ENCODE peak calls at places on chromosomes 12 and 14, in ten cellular contexts. M, U, P, F, O, E, X, A, S and B are unnamed samples.

GRCh38 chr14:85531141-85531593 is 1.2 kb downstream of the FLRT2 start:
- DNase-seq in M (peak), U (peak), P (peak), F (peak), O (no peak), E (no peak), X (peak), A (no peak), S (peak), B (peak)

GRCh38 chr12:86496595-86496994 is 240.4 kb upstream of the MGAT4C start:
- DNase-seq in M (no peak), U (no peak), P (no peak), F (no peak), O (no peak), E (no peak), X (no peak), A (no peak), S (no peak), B (no peak)

GRCh38 chr14:92348154-92348553 is 25.2 kb downstream of the SLC24A4 start:
- DNase-seq in M (no peak), U (no peak), P (no peak), F (no peak), O (peak), E (no peak), X (no peak), A (no peak), S (no peak), B (no peak)

GRCh38 chr14:63747836-63748235 is 20.0 kb upstream of the SGPP1 start:
- DNase-seq in M (no peak), U (no peak), P (no peak), F (no peak), O (no peak), E (no peak), X (no peak), A (no peak), S (no peak), B (no peak)

GRCh38 chr12:99059824-99060526 is 414.9 kb downstream of the APAF1 start:
- DNase-seq in M (peak), U (no peak), P (no peak), F (peak), O (peak), E (peak), X (no peak), A (peak), S (no peak), B (peak)

GRCh38 chr12:62191747-62192485 is 68.3 kb upstream of the USP15 start:
- DNase-seq in M (peak), U (no peak), P (no peak), F (no peak), O (no peak), E (no peak), X (no peak), A (peak), S (peak), B (peak)

GRCh38 chr12:24252580-24252979 is 303.1 kb upstream of the SOX5 start:
- DNase-seq in M (no peak), U (no peak), P (no peak), F (no peak), O (no peak), E (no peak), X (no peak), A (no peak), S (peak), B (no peak)

GRCh38 chr14:43887523-43887922 is 619.6 kb downstream of the FSCB start:
- DNase-seq in M (no peak), U (no peak), P (no peak), F (no peak), O (no peak), E (no peak), X (no peak), A (no peak), S (no peak), B (no peak)

GRCh38 chr14:88209273-88209672 is 113.8 kb downstream of the KCNK10 start:
- DNase-seq in M (no peak), U (no peak), P (no peak), F (no peak), O (no peak), E (no peak), X (no peak), A (no peak), S (no peak), B (no peak)

GRCh38 chr12:127143020-127143419 is 1124.0 kb upstream of the TMEM132C start:
- DNase-seq in M (no peak), U (no peak), P (no peak), F (no peak), O (no peak), E (no peak), X (no peak), A (no peak), S (no peak), B (no peak)

GRCh38 chr12:82682851-82683261 is 3.9 kb upstream of the TMTC2 start:
- DNase-seq in M (no peak), U (no peak), P (no peak), F (no peak), O (peak), E (no peak), X (no peak), A (no peak), S (no peak), B (no peak)

GRCh38 chr14:92665699-92666110 is 82.7 kb downstream of the LGMN start:
- DNase-seq in M (no peak), U (no peak), P (no peak), F (no peak), O (no peak), E (no peak), X (no peak), A (no peak), S (no peak), B (no peak)

GRCh38 chr12:132071837-132072384 is 72.2 kb downstream of the DDX51 start:
- DNase-seq in M (no peak), U (no peak), P (no peak), F (no peak), O (no peak), E (no peak), X (no peak), A (peak), S (no peak), B (no peak)

GRCh38 chr14:100786131-100786530 is 39.8 kb upstream of the MEG3 start:
- DNase-seq in M (no peak), U (no peak), P (no peak), F (no peak), O (no peak), E (no peak), X (no peak), A (no peak), S (no peak), B (no peak)

GRCh38 chr12:75603475-75603874 is 92.1 kb upstream of the KRR1 start:
- DNase-seq in M (peak), U (no peak), P (no peak), F (no peak), O (no peak), E (no peak), X (no peak), A (no peak), S (no peak), B (no peak)

GRCh38 chr14:21020977-21021545 is 3.8 kb downstream of the NDRG2 start:
- DNase-seq in M (no peak), U (no peak), P (no peak), F (no peak), O (no peak), E (no peak), X (no peak), A (no peak), S (no peak), B (no peak)

GRCh38 chr14:21023174-21023573 is 1.7 kb downstream of the NDRG2 start:
- DNase-seq in M (no peak), U (no peak), P (no peak), F (no peak), O (no peak), E (no peak), X (peak), A (no peak), S (no peak), B (no peak)

GRCh38 chr14:21023817-21024667 is 819 bp downstream of the NDRG2 start:
- DNase-seq in M (no peak), U (no peak), P (no peak), F (no peak), O (no peak), E (no peak), X (no peak), A (no peak), S (no peak), B (no peak)

GRCh38 chr14:21024668-21025373 is at the start of gene NDRG2:
- DNase-seq in M (peak), U (no peak), P (peak), F (peak), O (no peak), E (no peak), X (peak), A (no peak), S (peak), B (no peak)

DNA sequence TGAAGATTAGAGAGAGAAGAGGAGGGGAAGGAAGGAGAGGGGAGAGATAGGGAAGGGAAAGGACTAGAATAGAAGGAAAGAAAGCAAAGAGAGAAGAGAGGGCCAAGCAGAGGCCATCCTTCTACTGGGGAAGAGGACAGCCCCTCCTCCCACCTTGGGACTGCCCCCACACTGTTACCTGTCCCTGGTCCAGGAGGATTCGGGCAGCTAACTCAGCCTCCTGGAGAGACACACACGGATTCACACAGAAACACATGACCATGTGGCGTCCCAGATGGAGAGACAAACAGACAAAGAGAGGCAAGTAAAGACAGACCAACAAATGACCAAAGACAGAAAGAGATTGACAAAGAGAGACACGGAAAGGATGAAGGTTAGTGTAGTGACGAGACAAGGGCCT is 2.2 kb downstream of the NDRG2 start:
- DNase-seq in M (no peak), U (no peak), P (no peak), F (no peak), O (no peak), E (no peak), X (no peak), A (no peak), S (no peak), B (no peak)
- H3K4me3 ChIP-seq in M (no peak), U (no peak), P (peak), F (peak), O (no peak), E (no peak), X (peak), A (no peak), S (no peak), B (no peak)

DNA sequence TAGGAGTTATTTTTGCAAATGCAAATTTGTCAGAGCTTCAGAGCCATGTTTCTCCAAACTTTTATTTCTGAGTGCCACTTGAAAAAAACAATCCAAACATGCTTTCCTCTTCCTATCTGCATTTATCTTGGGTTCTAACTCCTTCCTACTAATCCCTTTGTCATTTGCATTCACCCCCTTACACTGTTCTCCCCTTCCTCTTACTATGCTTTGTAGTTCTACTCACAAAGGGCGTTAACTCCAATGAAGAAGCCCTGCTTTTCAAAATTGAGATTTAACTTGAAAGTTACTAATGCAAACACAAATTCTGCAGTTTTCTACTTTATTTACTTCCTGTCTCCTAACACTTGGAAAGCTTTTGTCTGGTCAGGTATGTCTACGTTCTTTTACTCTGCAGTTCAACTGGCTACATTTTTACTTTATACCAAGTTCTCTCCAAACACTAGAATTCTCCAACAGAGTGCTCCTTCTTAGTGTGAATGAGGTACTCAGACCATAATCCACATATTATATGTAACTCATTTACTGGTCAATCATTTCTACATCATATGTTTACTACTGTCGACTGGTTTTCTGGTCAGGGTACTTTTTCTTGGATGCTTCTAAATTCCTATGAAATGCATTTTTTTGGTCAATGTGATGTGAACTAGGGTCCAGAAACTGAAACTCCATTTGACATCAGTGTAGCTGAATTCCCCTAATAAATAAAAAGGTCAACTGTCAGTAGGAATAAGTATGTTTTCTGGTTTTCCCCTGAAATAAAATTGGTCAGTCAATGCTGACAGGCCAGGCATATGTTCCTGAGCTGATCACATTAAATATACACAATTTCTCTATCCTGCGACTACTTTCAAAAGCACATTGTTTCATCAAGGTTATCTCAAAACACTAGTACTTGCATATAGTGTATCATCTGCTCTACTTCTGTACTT is 51.2 kb upstream of the OR5AU1 start:
- DNase-seq in M (no peak), U (no peak), P (no peak), F (no peak), O (no peak), E (no peak), X (no peak), A (no peak), S (no peak), B (no peak)
- H3K4me3 ChIP-seq in M (no peak), U (no peak), P (no peak), F (no peak), O (no peak), E (no peak), X (no peak), A (no peak), S (no peak), B (no peak)

GRCh38 chr12:66312189-66312588 is 9.9 kb downstream of the HELB start:
- DNase-seq in M (no peak), U (no peak), P (no peak), F (no peak), O (no peak), E (no peak), X (no peak), A (no peak), S (no peak), B (no peak)
- H3K4me3 ChIP-seq in M (no peak), U (no peak), P (no peak), F (no peak), O (no peak), E (no peak), X (no peak), A (no peak), S (no peak), B (no peak)

DNA sequence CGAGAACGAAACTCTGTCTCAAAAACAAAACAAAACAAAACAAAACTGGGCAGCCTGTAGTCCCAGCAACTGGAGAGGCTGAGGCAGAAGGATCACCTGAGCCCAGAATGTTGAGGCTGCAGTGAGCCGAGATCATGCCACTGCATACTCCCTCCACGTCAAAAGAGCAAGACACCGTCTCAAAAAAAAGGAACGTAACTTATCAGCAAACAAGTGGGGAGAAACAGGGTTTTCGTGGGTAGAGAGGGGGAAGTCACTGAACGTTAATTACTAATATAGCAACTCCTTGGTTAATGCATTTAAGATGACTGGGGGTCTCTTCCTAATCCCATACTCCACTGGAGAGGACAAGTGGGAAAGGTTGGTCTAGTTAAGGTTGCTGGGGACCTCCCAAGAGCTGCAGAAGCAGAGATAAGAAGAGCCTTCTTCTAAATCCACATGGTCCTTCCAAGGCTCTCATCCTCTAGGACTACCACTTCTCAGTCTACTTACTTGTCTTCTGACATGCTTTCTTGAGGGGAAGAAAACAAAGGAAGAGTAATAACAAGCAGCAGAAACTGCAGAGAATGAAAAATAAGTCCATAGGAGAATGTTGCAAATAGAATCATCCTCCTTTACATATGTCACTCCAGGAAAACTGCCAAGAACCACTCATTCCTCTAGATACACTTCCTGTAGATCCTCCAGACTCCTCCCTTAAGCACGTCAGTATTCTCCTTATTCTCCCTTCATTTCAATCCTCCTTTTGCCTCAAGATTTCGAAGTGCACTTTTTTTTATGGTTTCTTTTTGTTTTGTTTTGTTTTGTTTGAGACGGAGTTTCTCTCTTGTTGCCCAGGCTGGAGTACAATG is 5.8 kb downstream of the NUMB start:
- DNase-seq in M (peak), U (peak), P (no peak), F (no peak), O (peak), E (no peak), X (no peak), A (no peak), S (no peak), B (peak)
- H3K4me3 ChIP-seq in M (no peak), U (no peak), P (no peak), F (no peak), O (no peak), E (no peak), X (no peak), A (no peak), S (no peak), B (no peak)

GRCh38 chr14:104138891-104139459 is 588 bp downstream of the KIF26A start:
- DNase-seq in M (no peak), U (no peak), P (no peak), F (no peak), O (no peak), E (no peak), X (peak), A (no peak), S (no peak), B (no peak)

GRCh38 chr14:104136472-104137296 is 1.7 kb upstream of the KIF26A start:
- DNase-seq in M (no peak), U (no peak), P (no peak), F (no peak), O (no peak), E (no peak), X (peak), A (no peak), S (no peak), B (no peak)

GRCh38 chr14:104139460-104140212 is 1.2 kb downstream of the KIF26A start:
- DNase-seq in M (no peak), U (no peak), P (no peak), F (no peak), O (no peak), E (no peak), X (peak), A (no peak), S (no peak), B (no peak)

GRCh38 chr14:104137297-104138097 is 890 bp upstream of the KIF26A start:
- DNase-seq in M (peak), U (peak), P (peak), F (peak), O (peak), E (no peak), X (peak), A (no peak), S (peak), B (no peak)

DNA sequence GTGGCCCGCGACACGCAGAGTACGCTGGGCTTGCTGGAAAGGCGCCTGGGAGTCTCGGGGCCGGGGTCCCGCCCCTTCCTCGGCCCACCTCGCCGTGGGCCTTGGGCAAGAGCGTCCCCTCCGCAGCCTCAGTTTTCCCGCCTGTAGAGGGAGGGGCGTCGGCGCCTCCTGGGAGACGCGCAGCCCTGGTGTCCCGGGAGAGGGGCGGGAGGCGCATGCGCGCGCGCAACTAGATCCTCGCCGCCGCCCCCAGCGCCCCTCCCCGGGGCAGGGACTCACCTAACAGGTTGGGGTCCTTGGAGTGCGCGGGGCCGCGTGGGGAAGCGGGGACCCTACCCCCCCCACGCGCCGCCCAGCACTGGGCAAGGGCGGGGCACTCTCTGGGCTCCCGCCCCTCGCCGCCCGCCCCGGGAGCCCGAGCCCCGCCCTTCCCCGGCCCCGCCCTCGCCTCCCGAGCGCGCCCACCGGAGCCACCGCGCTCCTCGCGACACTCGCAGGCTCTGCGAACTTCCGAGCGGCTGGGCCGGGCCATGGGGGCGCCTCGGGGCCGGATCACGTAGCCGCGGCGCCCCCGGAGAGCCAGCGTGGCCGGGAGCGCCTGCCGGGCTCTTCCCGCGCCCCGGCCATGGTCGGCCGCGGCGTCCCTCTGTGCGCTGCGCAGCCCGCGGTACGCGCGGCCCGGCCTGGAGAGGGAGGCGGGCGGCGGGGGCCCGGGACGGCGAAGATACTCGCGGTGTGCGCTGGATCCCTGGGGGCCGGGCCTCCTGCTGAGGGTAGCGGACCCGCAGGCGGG is at the start of gene KIF26A:
- DNase-seq in M (no peak), U (no peak), P (no peak), F (no peak), O (peak), E (no peak), X (peak), A (no peak), S (no peak), B (no peak)
- H3K4me3 ChIP-seq in M (no peak), U (no peak), P (peak), F (peak), O (peak), E (no peak), X (peak), A (peak), S (no peak), B (peak)

GRCh38 chr12:48907243-48907642 is 18.0 kb downstream of the FKBP11 start:
- DNase-seq in M (no peak), U (no peak), P (no peak), F (no peak), O (no peak), E (no peak), X (no peak), A (no peak), S (no peak), B (no peak)

GRCh38 chr12:48899651-48900050 is 25.6 kb downstream of the FKBP11 start:
- DNase-seq in M (no peak), U (no peak), P (no peak), F (no peak), O (no peak), E (no peak), X (no peak), A (no peak), S (no peak), B (no peak)

GRCh38 chr12:48901278-48901677 is 24.0 kb downstream of the FKBP11 start:
- DNase-seq in M (no peak), U (peak), P (no peak), F (no peak), O (peak), E (no peak), X (no peak), A (no peak), S (no peak), B (no peak)

GRCh38 chr12:48903363-48903981 is 21.8 kb downstream of the FKBP11 start:
- DNase-seq in M (peak), U (peak), P (no peak), F (no peak), O (no peak), E (no peak), X (no peak), A (no peak), S (no peak), B (no peak)

GRCh38 chr12:48903982-48904411 is 21.3 kb downstream of the FKBP11 start:
- DNase-seq in M (peak), U (peak), P (peak), F (peak), O (no peak), E (no peak), X (peak), A (peak), S (peak), B (peak)
- H3K4me3 ChIP-seq in M (peak), U (peak), P (peak), F (peak), O (no peak), E (peak), X (peak), A (peak), S (peak), B (peak)